ENCODE peak calls at places on chromosomes 7 and 10, in six cellular contexts. One of them, this sample, is unnamed.
A peak's percentile ranks its signal among the peaks of the same experiment; 100 is the strongest.

GRCh38 chr7:44309271-44310091 is 15.9 kb downstream of the CAMK2B start:
- DNase-seq in AG04449: no peak
- DNase-seq in adrenal gland: peak; percentile 83
- DNase-seq in RWPE1: no peak
- DNase-seq in mucosa of descending colon: peak; percentile 51
- DNase-seq in CD4-positive, alpha-beta T cell: peak; percentile 19
- DNase-seq in this sample: no peak

GRCh38 chr7:114789161-114789560 is 132.7 kb upstream of the MDFIC start:
- DNase-seq in AG04449: no peak
- DNase-seq in adrenal gland: no peak
- DNase-seq in RWPE1: no peak
- DNase-seq in mucosa of descending colon: no peak
- DNase-seq in CD4-positive, alpha-beta T cell: no peak
- DNase-seq in this sample: no peak

GRCh38 chr7:35019179-35019729 is 18.0 kb downstream of the DPY19L1 start:
- DNase-seq in AG04449: no peak
- DNase-seq in adrenal gland: no peak
- DNase-seq in RWPE1: no peak
- DNase-seq in mucosa of descending colon: no peak
- DNase-seq in CD4-positive, alpha-beta T cell: no peak
- DNase-seq in this sample: no peak

GRCh38 chr10:94630017-94630688 is 53.4 kb upstream of the CYP2C18 start:
- DNase-seq in AG04449: no peak
- DNase-seq in adrenal gland: no peak
- DNase-seq in RWPE1: peak; percentile 48
- DNase-seq in mucosa of descending colon: no peak
- DNase-seq in CD4-positive, alpha-beta T cell: no peak
- DNase-seq in this sample: no peak

GRCh38 chr10:75103881-75104686 is 7.4 kb upstream of the SAMD8 start:
- DNase-seq in AG04449: no peak
- DNase-seq in adrenal gland: peak; percentile 37
- DNase-seq in RWPE1: no peak
- DNase-seq in mucosa of descending colon: no peak
- DNase-seq in CD4-positive, alpha-beta T cell: no peak
- DNase-seq in this sample: no peak

GRCh38 chr10:88271736-88272135 is 311.4 kb downstream of the RNLS start:
- DNase-seq in AG04449: no peak
- DNase-seq in adrenal gland: no peak
- DNase-seq in RWPE1: no peak
- DNase-seq in mucosa of descending colon: no peak
- DNase-seq in CD4-positive, alpha-beta T cell: no peak
- DNase-seq in this sample: no peak

GRCh38 chr10:13652860-13653259 is 66.1 kb downstream of the PRPF18 start:
- DNase-seq in AG04449: no peak
- DNase-seq in adrenal gland: no peak
- DNase-seq in RWPE1: no peak
- DNase-seq in mucosa of descending colon: no peak
- DNase-seq in CD4-positive, alpha-beta T cell: no peak
- DNase-seq in this sample: no peak

GRCh38 chr10:11305825-11306601 is 288.3 kb downstream of the CELF2 start:
- DNase-seq in AG04449: no peak
- DNase-seq in adrenal gland: no peak
- DNase-seq in RWPE1: no peak
- DNase-seq in mucosa of descending colon: no peak
- DNase-seq in CD4-positive, alpha-beta T cell: no peak
- DNase-seq in this sample: no peak

GRCh38 chr10:108204528-108205313 is 1040.2 kb upstream of the SORCS1 start:
- DNase-seq in AG04449: no peak
- DNase-seq in adrenal gland: no peak
- DNase-seq in RWPE1: peak; percentile 30
- DNase-seq in mucosa of descending colon: peak; percentile 22
- DNase-seq in CD4-positive, alpha-beta T cell: no peak
- DNase-seq in this sample: no peak

GRCh38 chr7:44634839-44635591 is 28.6 kb downstream of the OGDH start:
- DNase-seq in AG04449: no peak
- DNase-seq in adrenal gland: peak; percentile 54
- DNase-seq in RWPE1: no peak
- DNase-seq in mucosa of descending colon: peak; percentile 90
- DNase-seq in CD4-positive, alpha-beta T cell: no peak
- DNase-seq in this sample: no peak

GRCh38 chr10:112250555-112250954 is 32.6 kb upstream of the TECTB start:
- DNase-seq in AG04449: no peak
- DNase-seq in adrenal gland: no peak
- DNase-seq in RWPE1: peak; percentile 50
- DNase-seq in mucosa of descending colon: no peak
- DNase-seq in CD4-positive, alpha-beta T cell: no peak
- DNase-seq in this sample: no peak

GRCh38 chr7:139702313-139702731 is 75.5 kb downstream of the HIPK2 start:
- DNase-seq in AG04449: no peak
- DNase-seq in adrenal gland: peak; percentile 70
- DNase-seq in RWPE1: no peak
- DNase-seq in mucosa of descending colon: no peak
- DNase-seq in CD4-positive, alpha-beta T cell: no peak
- DNase-seq in this sample: no peak

GRCh38 chr7:78175330-78175729 is 376.8 kb downstream of the PHTF2 start:
- DNase-seq in AG04449: no peak
- DNase-seq in adrenal gland: no peak
- DNase-seq in RWPE1: no peak
- DNase-seq in mucosa of descending colon: no peak
- DNase-seq in CD4-positive, alpha-beta T cell: no peak
- DNase-seq in this sample: no peak

GRCh38 chr10:48453451-48454301 is 147.2 kb downstream of the MAPK8 start:
- DNase-seq in AG04449: no peak
- DNase-seq in adrenal gland: peak; percentile 15
- DNase-seq in RWPE1: no peak
- DNase-seq in mucosa of descending colon: no peak
- DNase-seq in CD4-positive, alpha-beta T cell: no peak
- DNase-seq in this sample: peak; percentile 72

GRCh38 chr10:63555330-63555729 is 34.1 kb downstream of the REEP3 start:
- DNase-seq in AG04449: no peak
- DNase-seq in adrenal gland: no peak
- DNase-seq in RWPE1: no peak
- DNase-seq in mucosa of descending colon: no peak
- DNase-seq in CD4-positive, alpha-beta T cell: no peak
- DNase-seq in this sample: no peak

GRCh38 chr7:129612112-129613015 is 844 bp downstream of the NRF1 start:
- DNase-seq in AG04449: no peak
- DNase-seq in adrenal gland: peak; percentile 77
- DNase-seq in RWPE1: peak; percentile 21
- DNase-seq in mucosa of descending colon: peak; percentile 59
- DNase-seq in CD4-positive, alpha-beta T cell: no peak
- DNase-seq in this sample: peak; percentile 93

GRCh38 chr10:8245131-8246117 is 190.9 kb downstream of the GATA3 start:
- DNase-seq in AG04449: no peak
- DNase-seq in adrenal gland: no peak
- DNase-seq in RWPE1: no peak
- DNase-seq in mucosa of descending colon: no peak
- DNase-seq in CD4-positive, alpha-beta T cell: no peak
- DNase-seq in this sample: no peak

GRCh38 chr10:61662794-61663259 is at the start of gene CABCOCO1:
- DNase-seq in AG04449: no peak
- DNase-seq in adrenal gland: peak; percentile 72
- DNase-seq in RWPE1: peak; percentile 46
- DNase-seq in mucosa of descending colon: peak; percentile 61
- DNase-seq in CD4-positive, alpha-beta T cell: no peak
- DNase-seq in this sample: peak; percentile 92

GRCh38 chr7:103065666-103066065 is 8.9 kb downstream of the FBXL13 start:
- DNase-seq in AG04449: no peak
- DNase-seq in adrenal gland: peak; percentile 58
- DNase-seq in RWPE1: no peak
- DNase-seq in mucosa of descending colon: peak; percentile 39
- DNase-seq in CD4-positive, alpha-beta T cell: peak; percentile 19
- DNase-seq in this sample: no peak

GRCh38 chr7:1925973-1926907 is 256.2 kb downstream of the ELFN1 start:
- DNase-seq in AG04449: no peak
- DNase-seq in adrenal gland: no peak
- DNase-seq in RWPE1: no peak
- DNase-seq in mucosa of descending colon: no peak
- DNase-seq in CD4-positive, alpha-beta T cell: peak; percentile 29
- DNase-seq in this sample: no peak

GRCh38 chr10:78224602-78225001 is 190.9 kb downstream of the RPS24 start:
- DNase-seq in AG04449: peak; percentile 26
- DNase-seq in adrenal gland: no peak
- DNase-seq in RWPE1: no peak
- DNase-seq in mucosa of descending colon: no peak
- DNase-seq in CD4-positive, alpha-beta T cell: no peak
- DNase-seq in this sample: no peak

GRCh38 chr10:131739201-131739600 is 161.6 kb upstream of the PPP2R2D start:
- DNase-seq in AG04449: no peak
- DNase-seq in adrenal gland: no peak
- DNase-seq in RWPE1: no peak
- DNase-seq in mucosa of descending colon: no peak
- DNase-seq in CD4-positive, alpha-beta T cell: no peak
- DNase-seq in this sample: no peak

GRCh38 chr10:11329055-11329673 is 282.3 kb downstream of the USP6NL start:
- DNase-seq in AG04449: no peak
- DNase-seq in adrenal gland: no peak
- DNase-seq in RWPE1: no peak
- DNase-seq in mucosa of descending colon: no peak
- DNase-seq in CD4-positive, alpha-beta T cell: no peak
- DNase-seq in this sample: no peak

GRCh38 chr10:116944911-116945310 is 60.1 kb downstream of the SHTN1 start:
- DNase-seq in AG04449: no peak
- DNase-seq in adrenal gland: no peak
- DNase-seq in RWPE1: no peak
- DNase-seq in mucosa of descending colon: no peak
- DNase-seq in CD4-positive, alpha-beta T cell: no peak
- DNase-seq in this sample: no peak

GRCh38 chr10:97498076-97498840 is at the start of gene MMS19:
- DNase-seq in AG04449: peak; percentile 83
- DNase-seq in adrenal gland: peak; percentile 99
- DNase-seq in RWPE1: peak; percentile 100
- DNase-seq in mucosa of descending colon: peak; percentile 100
- DNase-seq in CD4-positive, alpha-beta T cell: peak; percentile 98
- DNase-seq in this sample: peak; percentile 100

GRCh38 chr7:73815436-73815835 is 15.4 kb upstream of the CLDN4 start:
- DNase-seq in AG04449: no peak
- DNase-seq in adrenal gland: peak; percentile 34
- DNase-seq in RWPE1: no peak
- DNase-seq in mucosa of descending colon: no peak
- DNase-seq in CD4-positive, alpha-beta T cell: no peak
- DNase-seq in this sample: peak; percentile 46

DNA sequence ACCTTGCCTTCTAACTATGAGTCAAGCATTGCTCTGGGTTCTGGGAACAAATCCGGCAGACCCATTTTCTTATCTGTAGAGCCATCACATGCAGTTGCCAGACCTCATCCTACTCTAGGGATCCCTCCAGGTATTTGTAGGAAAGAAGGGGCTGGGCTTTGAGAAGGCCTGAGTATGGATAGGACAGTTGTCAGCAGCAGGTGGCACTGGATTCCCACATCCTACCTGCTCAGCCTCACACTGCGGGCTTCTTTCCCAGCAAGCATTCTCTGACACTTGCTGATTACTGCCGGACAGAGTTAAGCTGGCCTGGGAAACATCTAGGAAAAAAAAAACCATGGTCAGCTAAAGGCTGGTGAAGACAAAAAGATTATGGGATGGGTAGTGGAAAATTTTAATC is 224.1 kb downstream of the CCSER2 start:
- DNase-seq in AG04449: no peak
- DNase-seq in adrenal gland: no peak
- DNase-seq in RWPE1: no peak
- DNase-seq in mucosa of descending colon: no peak
- DNase-seq in CD4-positive, alpha-beta T cell: no peak
- DNase-seq in this sample: no peak
- TF ChIP-seq CTCF in AG04449: no peak
- TF ChIP-seq CTCF in adrenal gland: no peak
- TF ChIP-seq CTCF in RWPE1: no peak
- TF ChIP-seq CTCF in mucosa of descending colon: no peak
- TF ChIP-seq CTCF in CD4-positive, alpha-beta T cell: no peak
- TF ChIP-seq CTCF in this sample: no peak

GRCh38 chr7:39948932-39949928 is 826 bp upstream of the CDK13 start:
- DNase-seq in AG04449: peak; percentile 99
- DNase-seq in adrenal gland: peak; percentile 99
- DNase-seq in RWPE1: peak; percentile 96
- DNase-seq in mucosa of descending colon: peak; percentile 98
- DNase-seq in CD4-positive, alpha-beta T cell: peak; percentile 99
- DNase-seq in this sample: peak; percentile 100
- TF ChIP-seq CTCF in AG04449: no peak
- TF ChIP-seq CTCF in adrenal gland: no peak
- TF ChIP-seq CTCF in RWPE1: no peak
- TF ChIP-seq CTCF in mucosa of descending colon: peak; percentile 26
- TF ChIP-seq CTCF in CD4-positive, alpha-beta T cell: no peak
- TF ChIP-seq CTCF in this sample: no peak

GRCh38 chr7:117157121-117157870 is 165.6 kb downstream of the WNT2 start:
- DNase-seq in AG04449: peak; percentile 82
- DNase-seq in adrenal gland: peak; percentile 92
- DNase-seq in RWPE1: peak; percentile 14
- DNase-seq in mucosa of descending colon: peak; percentile 4
- DNase-seq in CD4-positive, alpha-beta T cell: no peak
- DNase-seq in this sample: no peak
- TF ChIP-seq CTCF in AG04449: peak; percentile 42
- TF ChIP-seq CTCF in adrenal gland: peak; percentile 36
- TF ChIP-seq CTCF in RWPE1: no peak
- TF ChIP-seq CTCF in mucosa of descending colon: no peak
- TF ChIP-seq CTCF in CD4-positive, alpha-beta T cell: no peak
- TF ChIP-seq CTCF in this sample: peak; percentile 70

GRCh38 chr10:24465899-24466615 is 257.1 kb downstream of the KIAA1217 start:
- DNase-seq in AG04449: no peak
- DNase-seq in adrenal gland: peak; percentile 77
- DNase-seq in RWPE1: peak; percentile 90
- DNase-seq in mucosa of descending colon: peak; percentile 69
- DNase-seq in CD4-positive, alpha-beta T cell: no peak
- DNase-seq in this sample: no peak

GRCh38 chr10:24462340-24462739 is 253.4 kb downstream of the KIAA1217 start:
- DNase-seq in AG04449: no peak
- DNase-seq in adrenal gland: no peak
- DNase-seq in RWPE1: no peak
- DNase-seq in mucosa of descending colon: no peak
- DNase-seq in CD4-positive, alpha-beta T cell: no peak
- DNase-seq in this sample: no peak

GRCh38 chr10:24463683-24464426 is 254.9 kb downstream of the KIAA1217 start:
- DNase-seq in AG04449: no peak
- DNase-seq in adrenal gland: peak; percentile 93
- DNase-seq in RWPE1: peak; percentile 90
- DNase-seq in mucosa of descending colon: peak; percentile 67
- DNase-seq in CD4-positive, alpha-beta T cell: no peak
- DNase-seq in this sample: no peak

GRCh38 chr10:24465124-24465874 is 256.4 kb downstream of the KIAA1217 start:
- DNase-seq in AG04449: peak; percentile 94
- DNase-seq in adrenal gland: no peak
- DNase-seq in RWPE1: peak; percentile 40
- DNase-seq in mucosa of descending colon: peak; percentile 47
- DNase-seq in CD4-positive, alpha-beta T cell: no peak
- DNase-seq in this sample: no peak

DNA sequence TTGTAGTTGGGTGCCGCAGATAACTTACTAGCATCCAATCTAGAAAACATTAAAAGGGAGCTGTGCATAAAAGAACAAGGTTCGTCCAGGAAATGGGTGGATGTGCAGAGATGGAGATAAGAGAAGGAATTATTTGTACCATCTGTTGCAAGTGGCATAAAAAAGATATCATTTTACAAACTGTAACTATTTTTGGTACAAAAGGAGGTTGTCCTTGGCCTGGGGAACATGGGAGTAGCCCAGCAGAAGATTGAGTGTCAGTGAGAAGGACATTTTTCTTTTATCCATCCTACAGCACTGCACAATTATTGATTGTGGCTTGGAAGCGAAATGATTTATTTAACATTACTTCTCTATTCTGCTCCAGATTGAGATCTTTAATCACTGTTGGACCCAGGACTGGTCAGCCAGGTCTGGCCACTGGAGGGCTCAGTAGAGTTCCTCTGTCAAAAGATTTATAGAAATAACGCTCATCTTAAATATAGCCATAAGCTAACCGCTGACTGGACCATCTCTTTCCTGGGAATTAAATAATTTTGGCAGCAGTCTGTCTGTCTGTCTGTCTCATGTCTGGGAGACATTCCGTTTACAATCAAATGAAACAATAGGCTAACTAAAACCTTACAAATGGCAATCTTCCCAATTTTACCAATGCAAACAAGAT is 254.1 kb downstream of the KIAA1217 start:
- DNase-seq in AG04449: no peak
- DNase-seq in adrenal gland: no peak
- DNase-seq in RWPE1: no peak
- DNase-seq in mucosa of descending colon: no peak
- DNase-seq in CD4-positive, alpha-beta T cell: no peak
- DNase-seq in this sample: no peak
- TF ChIP-seq CTCF in AG04449: no peak
- TF ChIP-seq CTCF in adrenal gland: no peak
- TF ChIP-seq CTCF in RWPE1: no peak
- TF ChIP-seq CTCF in mucosa of descending colon: no peak
- TF ChIP-seq CTCF in CD4-positive, alpha-beta T cell: no peak
- TF ChIP-seq CTCF in this sample: peak; percentile 50

This sample was measured in chondrocyte.